ENCODE peak calls at places on chromosomes 3 and 15, in seven cellular contexts. I, U, T, P, C, F and K are unnamed samples.

GRCh38 chr15:88375234-88375926 is 91.8 kb downstream of the MRPL46 start:
- DNase-seq in I (no peak), U (no peak), T (peak), P (no peak), C (no peak), F (no peak), K (no peak)

GRCh38 chr3:58416191-58416590 is 17.4 kb downstream of the PDHB start:
- DNase-seq in I (no peak), U (no peak), T (no peak), P (no peak), C (no peak), F (no peak), K (no peak)

GRCh38 chr3:58627580-58627894 is 39.0 kb downstream of the FAM3D start:
- DNase-seq in I (no peak), U (no peak), T (no peak), P (no peak), C (no peak), F (no peak), K (peak)

GRCh38 chr3:22980346-22980745 is 222.8 kb upstream of the UBE2E2 start:
- DNase-seq in I (no peak), U (no peak), T (no peak), P (no peak), C (no peak), F (no peak), K (no peak)

GRCh38 chr15:73891328-73891975 is 18.1 kb downstream of the TBC1D21 start:
- DNase-seq in I (no peak), U (no peak), T (no peak), P (no peak), C (no peak), F (no peak), K (no peak)

GRCh38 chr3:17874630-17875029 is 132.2 kb upstream of the TBC1D5 start:
- DNase-seq in I (no peak), U (no peak), T (no peak), P (no peak), C (no peak), F (no peak), K (no peak)

GRCh38 chr3:58120075-58120812 is 90.5 kb downstream of the DNASE1L3 start:
- DNase-seq in I (no peak), U (no peak), T (no peak), P (no peak), C (no peak), F (no peak), K (peak)

GRCh38 chr3:69741057-69741830 is 2.0 kb downstream of the MITF start:
- DNase-seq in I (no peak), U (no peak), T (no peak), P (no peak), C (no peak), F (no peak), K (no peak)

GRCh38 chr15:100114526-100114925 is 227.2 kb downstream of the ADAMTS17 start:
- DNase-seq in I (no peak), U (no peak), T (peak), P (no peak), C (no peak), F (no peak), K (peak)

GRCh38 chr3:12462159-12462962 is 21.9 kb upstream of the TSEN2 start:
- DNase-seq in I (no peak), U (peak), T (no peak), P (no peak), C (no peak), F (no peak), K (no peak)

GRCh38 chr3:159187232-159187631 is 385.4 kb downstream of the MFSD1 start:
- DNase-seq in I (no peak), U (no peak), T (no peak), P (no peak), C (no peak), F (no peak), K (peak)

GRCh38 chr3:58474348-58474911 is 17.5 kb upstream of the KCTD6 start:
- DNase-seq in I (no peak), U (no peak), T (no peak), P (no peak), C (no peak), F (no peak), K (no peak)

GRCh38 chr15:42031211-42031915 is 10.5 kb upstream of the PLA2G4E start:
- DNase-seq in I (no peak), U (no peak), T (no peak), P (no peak), C (no peak), F (no peak), K (no peak)

GRCh38 chr15:92527197-92527596 is 128.4 kb downstream of the FAM174B start:
- DNase-seq in I (no peak), U (no peak), T (no peak), P (no peak), C (peak), F (no peak), K (peak)

GRCh38 chr3:52527039-52527731 is 6.5 kb downstream of the NT5DC2 start:
- DNase-seq in I (no peak), U (peak), T (no peak), P (no peak), C (no peak), F (peak), K (peak)

GRCh38 chr15:82891025-82891390 is 61.5 kb downstream of the HOMER2 start:
- DNase-seq in I (no peak), U (no peak), T (no peak), P (no peak), C (no peak), F (no peak), K (no peak)

GRCh38 chr15:65954289-65954741 is 85.0 kb downstream of the RAB11A start:
- DNase-seq in I (no peak), U (no peak), T (no peak), P (no peak), C (no peak), F (no peak), K (no peak)

GRCh38 chr3:154229217-154229590 is 95.1 kb downstream of the DHX36 start:
- DNase-seq in I (no peak), U (no peak), T (no peak), P (no peak), C (no peak), F (no peak), K (no peak)

GRCh38 chr3:125055913-125056705 is at the start of gene HEG1:
- DNase-seq in I (peak), U (peak), T (peak), P (peak), C (peak), F (peak), K (peak)

GRCh38 chr15:63466378-63467192 is 37.8 kb upstream of the USP3 start:
- DNase-seq in I (no peak), U (no peak), T (peak), P (peak), C (peak), F (peak), K (no peak)

GRCh38 chr3:37320276-37320675 is 145.9 kb upstream of the LRRFIP2 start:
- DNase-seq in I (no peak), U (no peak), T (no peak), P (no peak), C (no peak), F (no peak), K (no peak)

GRCh38 chr3:141487419-141488345 is 855 bp downstream of the RASA2 start:
- DNase-seq in I (peak), U (peak), T (peak), P (peak), C (peak), F (peak), K (peak)

GRCh38 chr3:164732166-164732565 is 346.1 kb downstream of the SI start:
- DNase-seq in I (no peak), U (no peak), T (peak), P (no peak), C (no peak), F (no peak), K (no peak)